ENCODE peak calls at places on chromosomes 1 and 21, in six cellular contexts. Q is neuronal stem cell, T is upper lobe of right lung, J is NT2/D1, Z is heart right ventricle, D is tibial nerve. N is an unnamed sample.

GRCh38 chr1:176701151-176701866 is 238.3 kb downstream of the PAPPA2 start:
- DNase-seq in Q (no peak), D (no peak), T (no peak), Z (no peak), J (no peak), N (no peak)

GRCh38 chr1:244319283-244320132 is 132.2 kb downstream of the ADSS2 start:
- DNase-seq in J (no peak), T (no peak), D (no peak), Z (no peak), Q (no peak), N (no peak)

GRCh38 chr1:30930631-30931173 is 22.1 kb upstream of the SDC3 start:
- DNase-seq in Q (no peak), T (no peak), Z (no peak), J (no peak), D (no peak), N (no peak)

GRCh38 chr1:203599875-203600781 is 26.5 kb upstream of the ATP2B4 start:
- DNase-seq in Z (no peak), D (no peak), T (no peak), J (no peak), Q (no peak), N (no peak)

GRCh38 chr1:8022395-8023286 is 3.5 kb downstream of the ERRFI1 start:
- DNase-seq in J (no peak), Z (no peak), D (no peak), Q (no peak), T (no peak), N (no peak)

GRCh38 chr21:15986277-15986676 is 256.5 kb downstream of the USP25 start:
- DNase-seq in Q (no peak), T (no peak), Z (no peak), J (no peak), D (no peak), N (no peak)

GRCh38 chr1:105137543-105138444 is 1388.1 kb downstream of the AMY1C start:
- DNase-seq in Z (peak; percentile 11), T (no peak), Q (peak; percentile 29), J (peak; percentile 49), D (no peak), N (no peak)

GRCh38 chr1:162335126-162335525 is 41.5 kb downstream of the SPATA46 start:
- DNase-seq in Z (peak; percentile 37), Q (no peak), J (no peak), D (no peak), T (no peak), N (no peak)

GRCh38 chr21:31107151-31107785 is 69.0 kb upstream of the KRTAP19-8 start:
- DNase-seq in D (no peak), J (no peak), Z (no peak), T (no peak), Q (no peak), N (no peak)

GRCh38 chr1:88519156-88519555 is 164.9 kb upstream of the PKN2 start:
- DNase-seq in J (peak; percentile 8), Q (no peak), D (no peak), Z (no peak), T (no peak), N (no peak)

GRCh38 chr21:22342855-22343254 is 1344.6 kb downstream of the NCAM2 start:
- DNase-seq in Q (no peak), T (no peak), Z (no peak), D (no peak), J (no peak), N (no peak)

GRCh38 chr1:52976183-52977035 is 49.3 kb downstream of the SCP2 start:
- DNase-seq in Q (no peak), J (peak; percentile 75), D (no peak), T (no peak), Z (no peak), N (no peak)

GRCh38 chr1:90452491-90452890 is 264.6 kb downstream of the BARHL2 start:
- DNase-seq in Z (no peak), D (no peak), J (no peak), T (no peak), Q (no peak), N (no peak)

GRCh38 chr1:4225091-4225490 is 325.0 kb upstream of the C1orf174 start:
- DNase-seq in Z (no peak), D (no peak), T (no peak), Q (no peak), J (no peak), N (no peak)

GRCh38 chr1:213464786-213465460 is 413.9 kb downstream of the RPS6KC1 start:
- DNase-seq in Q (no peak), Z (no peak), D (no peak), T (no peak), J (no peak), N (no peak)

GRCh38 chr1:84253041-84253440 is 48.5 kb upstream of the SAMD13 start:
- DNase-seq in Z (no peak), J (no peak), T (no peak), D (no peak), Q (no peak), N (no peak)

GRCh38 chr1:209190591-209191241 is 392.8 kb upstream of the CAMK1G start:
- DNase-seq in D (no peak), J (peak; percentile 91), T (no peak), Q (peak; percentile 70), Z (peak; percentile 31), N (no peak)

GRCh38 chr21:41458121-41458520 is 32.1 kb downstream of the MX1 start:
- DNase-seq in Q (no peak), D (no peak), J (no peak), T (no peak), Z (no peak), N (no peak)

GRCh38 chr1:212967767-212968166 is 17.4 kb downstream of the VASH2 start:
- DNase-seq in Z (no peak), Q (no peak), D (no peak), T (no peak), J (peak; percentile 91), N (no peak)

GRCh38 chr21:32520885-32521735 is 64.2 kb downstream of the TCP10L start:
- DNase-seq in D (peak; percentile 87), Q (no peak), T (peak; percentile 76), J (no peak), Z (peak; percentile 91), N (peak; percentile 94)

GRCh38 chr1:3625151-3625907 is 514 bp downstream of the TPRG1L start:
- DNase-seq in J (no peak), T (no peak), Q (no peak), Z (peak; percentile 34), D (no peak), N (no peak)

GRCh38 chr1:244092293-244093264 is 41.5 kb downstream of the ZBTB18 start:
- DNase-seq in T (no peak), J (no peak), Z (no peak), D (no peak), Q (no peak), N (no peak)

GRCh38 chr1:51877434-51878306 is 857 bp downstream of the NRDC start:
- DNase-seq in Q (no peak), T (peak; percentile 64), J (peak; percentile 22), D (no peak), Z (no peak), N (no peak)

GRCh38 chr1:36174716-36175115 is 18.8 kb downstream of the MAP7D1 start:
- DNase-seq in Z (no peak), Q (no peak), J (no peak), T (no peak), D (no peak), N (no peak)

GRCh38 chr1:53600001-53600400 is 139.0 kb downstream of the GLIS1 start:
- DNase-seq in Q (no peak), J (no peak), T (peak; percentile 40), D (no peak), Z (no peak), N (no peak)

GRCh38 chr1:202056644-202057334 is 46.4 kb downstream of the ELF3 start:
- DNase-seq in D (no peak), Z (peak; percentile 71), Q (no peak), T (peak; percentile 84), J (no peak), N (no peak)

GRCh38 chr1:11923069-11923826 is 3.0 kb downstream of the KIAA2013 start:
- DNase-seq in Z (no peak), J (no peak), D (no peak), Q (no peak), T (no peak), N (no peak)

GRCh38 chr1:102699524-102699923 is 408.8 kb downstream of the COL11A1 start:
- DNase-seq in Z (no peak), D (no peak), J (no peak), Q (no peak), T (no peak), N (no peak)

GRCh38 chr1:39995973-39996393 is 41.0 kb downstream of the MFSD2A start:
- DNase-seq in J (no peak), Z (no peak), T (peak; percentile 17), Q (no peak), D (no peak), N (no peak)

GRCh38 chr1:215554865-215555264 is 12.2 kb upstream of the KCTD3 start:
- DNase-seq in Z (no peak), J (no peak), D (no peak), Q (no peak), T (no peak), N (no peak)

GRCh38 chr1:47432071-47433036 is 5.5 kb upstream of the FOXD2 start:
- DNase-seq in Z (peak; percentile 58), D (peak; percentile 80), J (peak; percentile 84), T (peak; percentile 78), Q (peak; percentile 87), N (peak; percentile 62)

GRCh38 chr21:26280715-26281310 is 110.2 kb upstream of the APP start:
- DNase-seq in Z (no peak), Q (no peak), T (no peak), D (no peak), J (no peak), N (no peak)
- H3K4me3 ChIP-seq in Z (no peak overlapping the region), Q (no peak overlapping the region), T (no peak overlapping the region), D (no peak overlapping the region), J (no peak overlapping the region), N (no peak overlapping the region)

GRCh38 chr1:23358310-23358709 is 11.3 kb downstream of the ZNF436 start:
- DNase-seq in Q (no peak), T (no peak), D (no peak), J (no peak), Z (no peak), N (no peak)

GRCh38 chr1:23357112-23357908 is 12.3 kb downstream of the ZNF436 start:
- DNase-seq in T (no peak), D (no peak), Z (no peak), J (no peak), Q (no peak), N (no peak)

GRCh38 chr1:23366146-23366545 is 3.5 kb downstream of the ZNF436 start:
- DNase-seq in T (no peak), Z (no peak), D (no peak), Q (no peak), J (no peak), N (no peak)

GRCh38 chr1:23366598-23366997 is 3.0 kb downstream of the ZNF436 start:
- DNase-seq in T (no peak), Q (no peak), Z (no peak), D (no peak), J (no peak), N (no peak)

GRCh38 chr1:23362218-23362713 is 7.4 kb downstream of the ZNF436 start:
- DNase-seq in D (no peak), Q (no peak), T (no peak), J (no peak), Z (no peak), N (no peak)
- H3K9me3 ChIP-seq in D (peaks cover 24% of the 10 kb centered on the region), Q (peaks cover 40% of the 10 kb centered on the region), T (peaks cover 40% of the 10 kb centered on the region), J (peaks cover 86% of the 10 kb centered on the region), Z (peaks cover 85% of the 10 kb centered on the region), N (peaks cover 4% of the 10 kb centered on the region)

GRCh38 chr1:231694465-231695077 is 68.0 kb downstream of the DISC1 start:
- DNase-seq in Q (no peak), T (no peak), J (no peak), Z (no peak), D (no peak), N (no peak)
- H3K4me3 ChIP-seq in Q (no peak overlapping the region), T (no peak overlapping the region), J (no peak overlapping the region), Z (no peak overlapping the region), D (no peak overlapping the region), N (no peak overlapping the region)

GRCh38 chr1:179719272-179719671 is 23.8 kb upstream of the FAM163A start:
- DNase-seq in Z (no peak), J (no peak), D (no peak), Q (no peak), T (no peak), N (no peak)
- H3K9me3 ChIP-seq in Z (peaks cover 68% of the 10 kb centered on the region), J (peaks cover 57% of the 10 kb centered on the region), D (no peaks in the 10 kb centered on the region), Q (peaks cover 4% of the 10 kb centered on the region), T (peaks cover 19% of the 10 kb centered on the region), N (no peaks in the 10 kb centered on the region)